ENCODE peak calls at places on chromosomes 7 and 10, in four cellular contexts. I is activated naive CD4-positive, alpha-beta T cell treated with anti-CD3 and anti-CD28 coated beads for 36 hours; J is nucleus accumbens; O is cardiac fibroblast. L is an unnamed sample.

GRCh38 chr10:79286318-79286951 is 60.8 kb upstream of the PPIF start:
- DNase-seq in O (peak), I (peak), J (peak), L (no peak)

GRCh38 chr7:16554518-16555236 is 28.1 kb downstream of the LRRC72 start:
- DNase-seq in I (no peak), J (no peak), O (no peak), L (no peak)

GRCh38 chr10:101845903-101846302 is 2.3 kb upstream of the KCNIP2 start:
- DNase-seq in O (no peak), I (no peak), J (no peak), L (no peak)

GRCh38 chr7:27170936-27171635 is 3.0 kb downstream of the HOXA10 start:
- DNase-seq in O (no peak), J (no peak), I (peak), L (no peak)

GRCh38 chr10:73209705-73210104 is 37.4 kb downstream of the DNAJC9 start:
- DNase-seq in O (peak), I (no peak), J (no peak), L (no peak)

GRCh38 chr7:130845581-130846085 is 111.6 kb upstream of the KLF14 start:
- DNase-seq in O (peak), J (no peak), I (no peak), L (no peak)

GRCh38 chr7:111647881-111648280 is 85.6 kb upstream of the IMMP2L start:
- DNase-seq in O (no peak), I (no peak), J (no peak), L (no peak)

GRCh38 chr10:117596666-117597065 is 54.1 kb downstream of the EMX2 start:
- DNase-seq in I (no peak), O (no peak), J (no peak), L (no peak)

GRCh38 chr7:33986951-33987948 is 81.9 kb downstream of the BMPER start:
- DNase-seq in O (peak), J (no peak), I (no peak), L (no peak)

GRCh38 chr7:27492224-27492623 is 170.5 kb downstream of the HIBADH start:
- DNase-seq in I (no peak), J (no peak), O (no peak), L (no peak)

GRCh38 chr10:49605939-49606509 is 4.1 kb upstream of the SLC18A3 start:
- DNase-seq in I (no peak), J (no peak), O (no peak), L (no peak)

GRCh38 chr10:100345570-100346330 is 1.3 kb upstream of the SCD start:
- DNase-seq in J (no peak), O (peak), I (no peak), L (no peak)

GRCh38 chr10:131025333-131025732 is 286.2 kb downstream of the TCERG1L start:
- DNase-seq in J (no peak), I (no peak), O (no peak), L (no peak)

GRCh38 chr7:78090616-78091015 is 292.0 kb downstream of the PHTF2 start:
- DNase-seq in J (no peak), O (peak), I (no peak), L (no peak)

GRCh38 chr10:7896297-7896696 is 78.0 kb downstream of the TAF3 start:
- DNase-seq in J (no peak), I (no peak), O (no peak), L (no peak)

GRCh38 chr10:87670591-87670990 is 10.9 kb downstream of the PAPSS2 start:
- DNase-seq in O (no peak), J (no peak), I (no peak), L (no peak)

GRCh38 chr10:114708717-114709352 is 50.8 kb upstream of the ABLIM1 start:
- DNase-seq in I (no peak), J (no peak), O (peak), L (no peak)

GRCh38 chr10:69734797-69735468 is 66.8 kb upstream of the COL13A1 start:
- DNase-seq in I (peak), J (no peak), O (no peak), L (no peak)

GRCh38 chr10:132118366-132118765 is 52.6 kb downstream of the JAKMIP3 start:
- DNase-seq in I (no peak), J (no peak), O (no peak), L (no peak)

GRCh38 chr10:73899401-73899780 is 11.5 kb upstream of the PLAU start:
- DNase-seq in O (peak), J (no peak), I (no peak), L (no peak)

GRCh38 chr7:44103941-44104879 is at the start of gene AEBP1:
- DNase-seq in O (peak), I (peak), J (no peak), L (no peak)

GRCh38 chr10:78944658-78945333 is 124.0 kb upstream of the ZMIZ1 start:
- DNase-seq in I (peak), J (no peak), O (peak), L (no peak)

L was measured in substantia nigra.